ENCODE peak calls at places on chromosomes 6 and 20, in nine cellular contexts. W is SK-N-SH, J is uterus, I is PC-3, Q is thyroid gland, O is left ventricle myocardium inferior, V is lung, F is GM23338, M is ascending aorta. U is an unnamed sample.

GRCh38 chr6:27505209-27506027 is 32.5 kb upstream of the ZNF184 start:
- DNase-seq in Q (peak; percentile 32), I (peak; percentile 87), M (no peak), W (no peak), V (no peak), F (peak; percentile 88), J (peak; percentile 71), O (no peak), U (peak; percentile 85)

GRCh38 chr20:63740501-63741353 is 1.2 kb downstream of the SLC2A4RG start:
- DNase-seq in F (peak; percentile 73), Q (peak; percentile 95), I (peak; percentile 84), O (peak; percentile 95), W (peak; percentile 95), M (peak; percentile 95), J (peak; percentile 98), V (peak; percentile 94), U (peak; percentile 82)

GRCh38 chr20:53227523-53227922 is 255.4 kb downstream of the TSHZ2 start:
- DNase-seq in O (no peak), I (no peak), M (no peak), F (no peak), J (no peak), W (peak; percentile 23), V (no peak), Q (no peak), U (no peak)

GRCh38 chr6:88662163-88662580 is 301.2 kb downstream of the RNGTT start:
- DNase-seq in V (no peak), O (no peak), M (no peak), F (no peak), I (no peak), W (no peak), J (no peak), Q (no peak), U (no peak)

GRCh38 chr6:142200846-142201628 is 54.0 kb downstream of the VTA1 start:
- DNase-seq in I (no peak), Q (no peak), V (no peak), O (no peak), F (no peak), M (no peak), W (no peak), J (no peak), U (no peak)

GRCh38 chr6:169158182-169158573 is 95.5 kb downstream of the THBS2 start:
- DNase-seq in O (peak; percentile 52), M (peak; percentile 74), F (no peak), J (peak; percentile 73), I (no peak), Q (peak; percentile 52), W (peak; percentile 24), V (peak; percentile 29), U (no peak)

GRCh38 chr6:77038801-77039200 is 424.5 kb downstream of the HTR1B start:
- DNase-seq in V (no peak), J (no peak), I (peak; percentile 7), F (no peak), W (no peak), Q (no peak), O (no peak), M (no peak), U (peak; percentile 25)

GRCh38 chr6:142627474-142627873 is 317.5 kb downstream of the HIVEP2 start:
- DNase-seq in O (no peak), V (no peak), J (no peak), F (no peak), W (no peak), I (no peak), Q (no peak), M (no peak), U (no peak)

GRCh38 chr20:45157977-45158376 is 16.7 kb upstream of the PI3 start:
- DNase-seq in I (peak; percentile 96), O (no peak), W (no peak), M (no peak), J (no peak), V (no peak), F (no peak), Q (no peak), U (peak; percentile 80)

GRCh38 chr6:124002377-124003081 is 198.9 kb downstream of the NKAIN2 start:
- DNase-seq in O (no peak), F (no peak), Q (no peak), V (no peak), W (no peak), J (no peak), M (no peak), I (no peak), U (no peak)

GRCh38 chr6:7165002-7165735 is 57.4 kb downstream of the RREB1 start:
- DNase-seq in W (no peak), O (no peak), Q (peak; percentile 58), F (no peak), V (no peak), I (no peak), M (no peak), J (no peak), U (no peak)

GRCh38 chr6:121247386-121247785 is 86.9 kb downstream of the TBC1D32 start:
- DNase-seq in I (no peak), W (no peak), J (no peak), F (no peak), Q (no peak), O (no peak), V (no peak), M (no peak), U (peak; percentile 52)

GRCh38 chr6:90123796-90124195 is 172.8 kb downstream of the BACH2 start:
- DNase-seq in Q (no peak), F (no peak), V (no peak), I (no peak), M (no peak), J (no peak), W (no peak), O (no peak), U (no peak)

GRCh38 chr6:340991-341827 is 48.9 kb downstream of the DUSP22 start:
- DNase-seq in W (no peak), V (no peak), J (no peak), F (no peak), Q (no peak), M (no peak), O (peak; percentile 25), I (no peak), U (no peak)

GRCh38 chr6:44630125-44631028 is 242.9 kb downstream of the CDC5L start:
- DNase-seq in M (no peak), Q (peak; percentile 36), J (no peak), O (peak; percentile 19), I (peak; percentile 71), V (no peak), W (peak; percentile 76), F (peak; percentile 86), U (peak; percentile 29)

GRCh38 chr6:8392569-8392968 is 42.8 kb downstream of the SLC35B3 start:
- DNase-seq in W (no peak), Q (no peak), J (no peak), I (peak; percentile 75), F (no peak), V (no peak), M (no peak), O (no peak), U (no peak)

GRCh38 chr6:30156262-30156599 is 4.8 kb downstream of the TRIM10 start:
- DNase-seq in W (no peak), V (no peak), F (no peak), I (peak; percentile 89), Q (peak; percentile 19), O (peak; percentile 39), J (no peak), M (no peak), U (peak; percentile 47)

GRCh38 chr6:112058243-112058642 is 4.3 kb downstream of the CCN6 start:
- DNase-seq in V (no peak), I (no peak), W (no peak), O (no peak), J (no peak), M (no peak), F (no peak), Q (no peak), U (no peak)

GRCh38 chr6:165664553-165665383 is 1.7 kb upstream of the PDE10A start:
- DNase-seq in F (peak; percentile 71), O (no peak), V (no peak), J (no peak), I (no peak), M (no peak), W (no peak), Q (peak; percentile 25), U (no peak)

GRCh38 chr6:165665384-165665672 is 2.3 kb upstream of the PDE10A start:
- DNase-seq in J (no peak), F (no peak), I (no peak), O (no peak), V (no peak), Q (no peak), M (no peak), W (no peak), U (no peak)

GRCh38 chr6:165671222-165671715 is 8.2 kb upstream of the PDE10A start:
- DNase-seq in Q (no peak), I (no peak), J (no peak), M (no peak), F (no peak), O (no peak), V (no peak), W (no peak), U (no peak)

GRCh38 chr6:165663736-165664552 is 903 bp upstream of the PDE10A start:
- DNase-seq in I (no peak), W (no peak), V (no peak), J (no peak), F (peak; percentile 67), O (peak; percentile 52), M (no peak), Q (peak; percentile 42), U (peak; percentile 4)

DNA sequence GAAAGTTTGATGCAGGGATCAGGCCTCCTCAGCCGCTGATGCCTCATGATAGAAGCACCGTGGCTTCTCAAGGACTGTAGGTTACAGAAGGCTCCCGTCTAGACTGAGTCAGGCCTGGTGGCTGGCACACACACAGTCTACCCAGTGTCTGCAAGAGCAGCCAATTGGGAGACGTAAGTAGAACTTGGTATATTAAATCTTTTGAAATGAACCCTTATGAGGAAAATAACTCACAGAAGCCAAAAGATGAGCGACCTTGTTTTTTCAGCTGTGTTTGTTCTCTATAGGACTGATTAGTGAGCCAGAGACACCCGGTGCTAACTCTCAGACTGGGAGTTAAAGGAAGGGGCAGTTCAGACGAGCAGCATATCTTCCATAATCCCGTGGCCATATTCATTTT is 5.9 kb upstream of the PDE10A start:
- DNase-seq in Q (no peak), W (no peak), O (no peak), F (no peak), V (no peak), M (no peak), I (no peak), J (no peak), U (no peak)
- H3K27me3 ChIP-seq in Q (no peaks in the 10 kb centered on the region), W (peaks cover 13% of the 10 kb centered on the region), O (peaks cover 45% of the 10 kb centered on the region), F (peaks cover 37% of the 10 kb centered on the region), V (no peaks in the 10 kb centered on the region), M (no peaks in the 10 kb centered on the region), I (peaks cover 30% of the 10 kb centered on the region), J (peaks cover 8% of the 10 kb centered on the region), U (peaks cover 32% of the 10 kb centered on the region)

GRCh38 chr6:126824226-126824625 is 294.2 kb upstream of the RSPO3 start:
- DNase-seq in W (no peak), O (no peak), J (no peak), V (no peak), F (peak; percentile 66), Q (no peak), I (no peak), M (no peak), U (no peak)
- TF ChIP-seq CTCF in W (no peak), O (no peak), J (no peak), V (no peak), F (no peak), Q (no peak), I (no peak), M (no peak), U (no peak)

GRCh38 chr6:41396335-41396734 is 60.9 kb downstream of the NCR2 start:
- DNase-seq in O (no peak), V (no peak), W (no peak), F (peak; percentile 13), M (no peak), J (no peak), I (no peak), Q (no peak), U (no peak)
- H3K27me3 ChIP-seq in O (peaks cover 42% of the 10 kb centered on the region), V (peaks cover 9% of the 10 kb centered on the region), W (peaks cover 40% of the 10 kb centered on the region), F (peaks cover 72% of the 10 kb centered on the region), M (no peaks in the 10 kb centered on the region), J (no peaks in the 10 kb centered on the region), I (peaks cover 61% of the 10 kb centered on the region), Q (no peaks in the 10 kb centered on the region), U (peaks cover 47% of the 10 kb centered on the region)

GRCh38 chr6:170208651-170209353 is 82.1 kb downstream of the DLL1 start:
- DNase-seq in W (peak; percentile 11), I (no peak), F (no peak), Q (no peak), J (no peak), V (peak; percentile 22), M (peak; percentile 30), O (no peak), U (no peak)
- TF ChIP-seq CTCF in W (no peak), I (no peak), F (no peak), Q (no peak), J (no peak), V (no peak), M (no peak), O (no peak), U (no peak)

U was measured in foreskin keratinocyte.